ENCODE peak calls at places on chromosomes 2 and 18, in four cellular contexts. O, M, G and Y are unnamed samples.

GRCh38 chr2:132034646-132035045 is 127.1 kb downstream of the ANKRD30BL start:
- DNase-seq in O (no peak), G (no peak), M (no peak), Y (no peak)

GRCh38 chr2:36355157-36355889 is at the start of gene CRIM1:
- DNase-seq in G (peak; percentile 93), M (peak; percentile 95), O (no peak), Y (peak; percentile 97)

GRCh38 chr2:44168684-44169154 is at the start of gene PPM1B:
- DNase-seq in M (no peak), G (no peak), O (no peak), Y (peak; percentile 99)

GRCh38 chr2:102317715-102318114 is 6.4 kb downstream of the IL1RL1 start:
- DNase-seq in O (no peak), G (no peak), M (peak; percentile 5), Y (no peak)

GRCh38 chr2:29129586-29130281 is 14.5 kb downstream of the CLIP4 start:
- DNase-seq in G (peak; percentile 38), O (no peak), M (no peak), Y (no peak)

GRCh38 chr18:10304853-10305252 is 149.6 kb upstream of the APCDD1 start:
- DNase-seq in M (no peak), G (no peak), O (no peak), Y (no peak)

GRCh38 chr2:10817413-10817812 is 4.8 kb upstream of the PDIA6 start:
- DNase-seq in G (peak; percentile 53), O (no peak), M (peak; percentile 68), Y (peak; percentile 68)

GRCh38 chr2:141331127-141331526 is 799.7 kb downstream of the LRP1B start:
- DNase-seq in G (peak; percentile 36), M (no peak), O (no peak), Y (peak; percentile 10)

GRCh38 chr2:121037480-121037879 is 247.5 kb downstream of the TFCP2L1 start:
- DNase-seq in M (no peak), O (no peak), G (no peak), Y (no peak)

GRCh38 chr2:237231593-237231992 is 145.9 kb downstream of the COPS8 start:
- DNase-seq in O (no peak), M (no peak), G (no peak), Y (no peak)

DNA sequence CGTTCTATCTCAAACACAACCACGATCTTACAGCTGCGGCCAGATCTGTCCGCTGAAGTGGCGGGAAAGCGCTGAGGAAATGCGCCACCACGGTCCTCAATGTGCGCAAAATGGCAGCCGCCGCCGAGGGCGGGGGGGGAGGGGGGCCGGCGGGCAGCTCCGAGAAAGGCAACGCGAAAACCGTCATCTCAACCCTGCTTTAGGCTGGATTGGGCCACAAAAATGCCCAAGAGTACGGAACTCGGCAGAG is 443 bp downstream of the SRSF7 start:
- DNase-seq in G (no peak), O (no peak), M (peak; percentile 76), Y (peak; percentile 97)
- H3K79me2 ChIP-seq in G (peaks cover 43% of the 10 kb centered on the region), O (peaks cover 54% of the 10 kb centered on the region), M (peaks cover 55% of the 10 kb centered on the region), Y (peaks cover 54% of the 10 kb centered on the region)

DNA sequence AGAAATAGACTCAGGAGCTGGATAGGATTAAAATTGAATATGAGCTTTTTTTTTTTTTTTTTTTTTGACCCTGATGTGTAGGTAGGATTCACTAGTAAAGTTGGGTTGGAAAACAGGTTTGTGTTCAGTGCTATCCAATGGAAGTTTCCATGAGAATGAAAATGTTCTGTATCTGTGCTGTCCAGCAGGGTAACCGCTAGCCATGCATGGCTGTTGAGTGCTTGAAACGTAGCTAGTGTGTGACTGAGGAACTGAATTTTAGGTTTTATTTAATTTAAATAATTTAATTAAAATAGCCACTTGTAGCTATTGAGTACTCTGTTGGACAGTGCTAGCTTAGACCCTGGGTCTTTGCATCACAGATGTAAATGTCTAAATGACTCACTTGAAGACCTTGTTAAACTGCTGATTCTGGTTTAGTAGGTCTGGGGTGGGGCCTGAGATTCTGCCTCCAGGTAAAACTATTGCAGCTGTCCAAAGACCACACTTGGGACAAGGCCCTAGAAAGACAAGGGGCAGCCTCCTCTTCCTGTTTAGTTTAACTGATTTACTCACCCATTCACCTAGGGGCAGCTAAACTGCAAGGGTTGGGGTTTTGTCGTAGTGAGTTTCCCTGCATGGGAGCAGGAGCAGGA is 84.7 kb upstream of the STON1 start:
- DNase-seq in O (no peak), M (no peak), G (peak; percentile 25), Y (no peak)
- H3K4me1 ChIP-seq in O (peaks cover 53% of the 10 kb centered on the region), M (peaks cover 28% of the 10 kb centered on the region), G (peaks cover 2% of the 10 kb centered on the region), Y (peaks cover 16% of the 10 kb centered on the region)

DNA sequence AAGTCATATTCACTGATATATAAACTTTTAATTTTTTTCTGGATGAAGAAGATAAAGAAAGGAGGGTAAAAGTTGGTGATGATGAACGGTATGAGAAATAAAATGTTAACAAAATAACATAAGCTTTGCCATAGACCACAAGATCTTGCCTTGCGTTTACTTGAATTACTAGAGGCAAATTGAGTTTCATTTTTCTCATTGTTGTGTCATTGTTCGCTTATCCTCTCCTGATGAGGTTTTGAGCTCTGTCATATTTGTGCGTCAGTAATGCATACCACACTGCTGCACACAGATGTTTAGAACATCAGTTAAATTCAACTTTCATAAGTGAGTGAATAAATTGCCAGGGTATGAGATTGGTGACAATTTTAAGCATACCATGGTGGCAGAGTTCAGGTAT is 843.6 kb downstream of the SUCLG1 start:
- DNase-seq in O (no peak), M (no peak), G (no peak), Y (no peak)
- H3K79me2 ChIP-seq in O (no peaks in the 10 kb centered on the region), M (no peaks in the 10 kb centered on the region), G (no peaks in the 10 kb centered on the region), Y (no peaks in the 10 kb centered on the region)

DNA sequence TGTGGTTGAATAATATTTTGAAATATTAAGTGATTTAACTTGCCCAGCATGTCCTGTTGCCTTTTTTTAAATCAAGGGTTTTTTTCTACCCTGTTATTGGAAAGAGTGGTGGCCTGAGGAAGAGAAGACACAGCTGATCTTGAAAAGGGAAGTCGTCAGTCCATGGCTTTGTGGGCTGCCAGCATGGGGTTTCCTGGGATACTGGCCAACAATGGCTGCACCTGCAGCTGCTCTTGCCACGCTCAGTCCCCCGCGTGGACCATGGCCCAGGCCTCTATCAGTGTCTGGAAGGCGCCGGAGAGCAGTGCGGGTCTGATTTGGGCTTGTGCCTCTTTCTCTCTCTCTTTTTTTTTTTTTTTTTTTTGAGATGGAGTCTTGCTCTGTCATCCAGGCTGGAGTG is 99.3 kb downstream of the ASB1 start:
- DNase-seq in G (no peak), M (peak; percentile 44), O (no peak), Y (peak; percentile 54)
- H3K4me1 ChIP-seq in G (no peaks in the 10 kb centered on the region), M (peaks cover 15% of the 10 kb centered on the region), O (no peaks in the 10 kb centered on the region), Y (peaks cover 4% of the 10 kb centered on the region)

GRCh38 chr2:231127936-231128335 is 3.1 kb upstream of the HTR2B start:
- DNase-seq in M (no peak), O (no peak), G (no peak), Y (peak; percentile 39)

GRCh38 chr2:231130657-231131056 is 5.8 kb upstream of the HTR2B start:
- DNase-seq in O (no peak), G (no peak), M (no peak), Y (peak; percentile 29)

GRCh38 chr2:231127480-231127879 is 2.6 kb upstream of the HTR2B start:
- DNase-seq in M (no peak), O (no peak), G (no peak), Y (no peak)

GRCh38 chr2:231128541-231128940 is 3.7 kb upstream of the HTR2B start:
- DNase-seq in M (no peak), O (no peak), G (peak; percentile 69), Y (peak; percentile 11)

DNA sequence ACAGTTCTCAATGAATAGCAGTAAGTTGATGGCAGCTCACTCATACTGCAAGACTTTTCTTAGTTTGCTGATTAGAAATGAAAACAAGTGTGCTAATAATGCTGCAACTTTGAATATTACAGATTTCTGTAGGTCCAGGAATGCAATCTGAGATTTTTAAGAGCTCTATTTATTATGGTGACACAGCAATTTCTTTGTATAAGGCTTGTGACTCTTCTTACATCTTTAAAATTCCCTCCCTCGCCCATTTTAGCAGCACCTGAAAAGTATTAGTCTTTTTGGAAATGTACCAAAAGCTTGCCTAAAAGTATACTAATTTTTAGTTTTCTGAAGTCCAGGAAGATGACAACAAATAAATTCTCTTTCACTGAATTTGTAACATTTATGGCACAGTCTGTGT is 4.4 kb upstream of the HTR2B start:
- DNase-seq in O (no peak), G (no peak), M (no peak), Y (no peak)
- H3K79me2 ChIP-seq in O (no peaks in the 10 kb centered on the region), G (no peaks in the 10 kb centered on the region), M (no peaks in the 10 kb centered on the region), Y (peaks cover 34% of the 10 kb centered on the region)

DNA sequence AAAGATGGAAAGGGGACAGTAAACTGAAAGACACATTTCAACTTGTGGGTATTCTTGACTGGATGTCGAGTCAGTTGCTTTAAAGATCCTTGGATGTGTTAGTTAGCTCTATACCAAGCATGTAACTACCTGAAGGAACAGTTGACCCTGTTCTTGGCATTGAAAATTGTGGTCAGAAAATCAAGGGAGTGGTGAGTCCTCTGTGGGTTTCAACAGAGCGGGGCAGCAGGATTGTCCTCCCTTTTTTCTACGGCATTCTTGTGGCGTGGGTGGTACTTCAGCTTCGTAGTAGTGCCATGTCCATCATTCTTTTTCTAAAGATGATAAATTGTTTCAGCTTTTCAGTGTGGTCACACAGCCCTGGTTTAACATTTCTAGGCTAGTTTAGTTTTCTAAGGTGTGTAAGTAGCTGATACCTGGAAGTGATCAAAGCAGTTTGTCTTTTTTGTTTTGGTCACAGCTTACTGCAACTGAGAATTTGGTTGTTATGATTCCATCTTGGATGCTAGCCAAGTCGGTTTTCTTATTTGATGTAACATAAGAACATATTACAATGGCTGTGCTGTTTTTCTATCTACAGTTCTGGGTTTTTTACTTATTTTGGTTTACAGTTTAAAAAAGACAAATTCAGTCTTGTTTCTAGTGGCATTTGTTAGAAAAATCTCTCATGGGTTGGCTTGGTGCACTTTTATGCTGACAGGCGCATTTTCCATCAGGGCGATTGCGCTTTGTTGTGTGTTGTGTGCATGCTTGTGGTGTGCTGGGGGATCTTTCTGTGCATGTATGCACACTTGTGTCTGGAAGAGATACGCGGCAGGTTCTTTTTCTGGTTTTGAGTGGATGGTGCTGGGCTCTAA is 84.7 kb downstream of the ZNF407 start:
- DNase-seq in M (no peak), G (no peak), O (no peak), Y (no peak)
- H3K4me1 ChIP-seq in M (no peaks in the 10 kb centered on the region), G (no peaks in the 10 kb centered on the region), O (peaks cover 3% of the 10 kb centered on the region), Y (no peaks in the 10 kb centered on the region)

GRCh38 chr2:196445991-196446390 is 193.5 kb upstream of the CCDC150 start:
- DNase-seq in M (no peak), G (no peak), O (no peak), Y (no peak)
- H3K79me2 ChIP-seq in M (no peaks in the 10 kb centered on the region), G (no peaks in the 10 kb centered on the region), O (no peaks in the 10 kb centered on the region), Y (no peaks in the 10 kb centered on the region)

GRCh38 chr2:25842155-25842554 is 36.1 kb downstream of the ASXL2 start:
- DNase-seq in G (no peak), M (no peak), O (no peak), Y (no peak)
- H3K4me1 ChIP-seq in G (no peaks in the 10 kb centered on the region), M (no peaks in the 10 kb centered on the region), O (no peaks in the 10 kb centered on the region), Y (no peaks in the 10 kb centered on the region)

GRCh38 chr2:27572998-27573429 is 9.8 kb upstream of the ZNF512 start:
- DNase-seq in G (peak; percentile 19), O (no peak), M (no peak), Y (no peak)
- H3K79me2 ChIP-seq in G (no peaks in the 10 kb centered on the region), O (no peaks in the 10 kb centered on the region), M (no peaks in the 10 kb centered on the region), Y (no peaks in the 10 kb centered on the region)

GRCh38 chr2:104443137-104443536 is 410.8 kb upstream of the POU3F3 start:
- DNase-seq in M (no peak), O (no peak), G (no peak), Y (no peak)
- H3K4me1 ChIP-seq in M (no peaks in the 10 kb centered on the region), O (no peaks in the 10 kb centered on the region), G (no peaks in the 10 kb centered on the region), Y (no peaks in the 10 kb centered on the region)